ENCODE peak calls at places on chromosomes 12 and 14, in four cellular contexts. A is breast epithelium, D is uterus, C is HepG2. U is an unnamed sample.

GRCh38 chr14:104462651-104463630 is 116.6 kb upstream of the C14orf180 start:
- DNase-seq in A (no peak), D (no peak), C (no peak), U (no peak)

GRCh38 chr12:50013361-50014147 is 11.7 kb downstream of the RACGAP1 start:
- DNase-seq in A (no peak), D (no peak), C (no peak), U (no peak)

GRCh38 chr12:64819816-64820402 is 4.5 kb upstream of the TBC1D30 start:
- DNase-seq in A (no peak), D (no peak), C (no peak), U (no peak)

GRCh38 chr14:70096866-70097265 is 91.9 kb downstream of the SLC8A3 start:
- DNase-seq in A (no peak), D (no peak), C (peak; percentile 9), U (no peak)

GRCh38 chr14:51039285-51039684 is 55.6 kb downstream of the TRIM9 start:
- DNase-seq in A (no peak), D (no peak), C (no peak), U (no peak)

GRCh38 chr12:6336859-6337744 is 4.8 kb downstream of the TNFRSF1A start:
- DNase-seq in A (no peak), D (no peak), C (no peak), U (no peak)

GRCh38 chr14:71692496-71692895 is 239.7 kb upstream of the RGS6 start:
- DNase-seq in A (no peak), D (no peak), C (no peak), U (peak; percentile 56)

GRCh38 chr12:132393991-132394949 is 64.9 kb upstream of the GALNT9 start:
- DNase-seq in A (peak; percentile 45), D (no peak), C (no peak), U (peak; percentile 54)

GRCh38 chr12:15505616-15506015 is 183.3 kb downstream of the PTPRO start:
- DNase-seq in A (no peak), D (no peak), C (no peak), U (no peak)

GRCh38 chr12:55927588-55928502 is at the start of gene PYM1:
- DNase-seq in A (peak; percentile 78), D (peak; percentile 72), C (peak; percentile 89), U (peak; percentile 91)

GRCh38 chr12:31003861-31004640 is 69.6 kb upstream of the DDX11 start:
- DNase-seq in A (no peak), D (no peak), C (no peak), U (no peak)

GRCh38 chr12:24066865-24067264 is 117.4 kb upstream of the SOX5 start:
- DNase-seq in A (no peak), D (no peak), C (no peak), U (no peak)

GRCh38 chr14:45083622-45083978 is 316 bp upstream of the PRPF39 start:
- DNase-seq in A (no peak), D (no peak), C (no peak), U (no peak)

GRCh38 chr14:76644875-76645518 is 116.3 kb upstream of the VASH1 start:
- DNase-seq in A (no peak), D (no peak), C (peak; percentile 30), U (no peak)

GRCh38 chr12:48977290-48978281 is 536 bp upstream of the WNT1 start:
- DNase-seq in A (no peak), D (no peak), C (peak; percentile 59), U (peak; percentile 66)

GRCh38 chr12:44488180-44488579 is 387.9 kb downstream of the NELL2 start:
- DNase-seq in A (no peak), D (no peak), C (no peak), U (no peak)

GRCh38 chr12:121911824-121912585 is 6.4 kb upstream of the CFAP251 start:
- DNase-seq in A (no peak), D (no peak), C (no peak), U (no peak)

GRCh38 chr14:92389598-92390126 is 66.7 kb downstream of the SLC24A4 start:
- DNase-seq in A (no peak), D (no peak), C (no peak), U (no peak)

GRCh38 chr14:54555651-54556050 is 11.3 kb upstream of the SAMD4A start:
- DNase-seq in A (no peak), D (no peak), C (no peak), U (no peak)

GRCh38 chr12:113439606-113440030 is 17.4 kb downstream of the SDSL start:
- DNase-seq in A (no peak), D (no peak), C (peak; percentile 40), U (no peak)

GRCh38 chr12:68431786-68432185 is 99.6 kb upstream of the MDM1 start:
- DNase-seq in A (no peak), D (no peak), C (no peak), U (no peak)

GRCh38 chr14:52551696-52552062 is 626 bp downstream of the TXNDC16 start:
- DNase-seq in A (no peak), D (no peak), C (peak; percentile 32), U (no peak)

GRCh38 chr12:53495903-53496751 is 3.1 kb downstream of the MAP3K12 start:
- DNase-seq in A (no peak), D (peak; percentile 75), C (peak; percentile 63), U (peak; percentile 72)

GRCh38 chr14:54627718-54628345 is 60.9 kb downstream of the SAMD4A start:
- DNase-seq in A (no peak), D (peak; percentile 41), C (no peak), U (no peak)

GRCh38 chr12:57222286-57223190 is 5.9 kb downstream of the NXPH4 start:
- DNase-seq in A (no peak), D (no peak), C (no peak), U (no peak)
- H3K27me3 ChIP-seq in A (peaks cover 93% of the 10 kb centered on the region), D (peaks cover 39% of the 10 kb centered on the region), C (peaks cover 17% of the 10 kb centered on the region), U (peaks cover 92% of the 10 kb centered on the region)

GRCh38 chr14:63905370-63905769 is 52.6 kb downstream of the SYNE2 start:
- DNase-seq in A (no peak), D (no peak), C (no peak), U (no peak)

GRCh38 chr14:63909984-63910383 is 57.2 kb downstream of the SYNE2 start:
- DNase-seq in A (no peak), D (no peak), C (no peak), U (no peak)

GRCh38 chr14:63904724-63905123 is 51.9 kb downstream of the SYNE2 start:
- DNase-seq in A (no peak), D (no peak), C (no peak), U (no peak)

GRCh38 chr14:63910593-63911363 is 58.0 kb downstream of the SYNE2 start:
- DNase-seq in A (no peak), D (no peak), C (no peak), U (no peak)

DNA sequence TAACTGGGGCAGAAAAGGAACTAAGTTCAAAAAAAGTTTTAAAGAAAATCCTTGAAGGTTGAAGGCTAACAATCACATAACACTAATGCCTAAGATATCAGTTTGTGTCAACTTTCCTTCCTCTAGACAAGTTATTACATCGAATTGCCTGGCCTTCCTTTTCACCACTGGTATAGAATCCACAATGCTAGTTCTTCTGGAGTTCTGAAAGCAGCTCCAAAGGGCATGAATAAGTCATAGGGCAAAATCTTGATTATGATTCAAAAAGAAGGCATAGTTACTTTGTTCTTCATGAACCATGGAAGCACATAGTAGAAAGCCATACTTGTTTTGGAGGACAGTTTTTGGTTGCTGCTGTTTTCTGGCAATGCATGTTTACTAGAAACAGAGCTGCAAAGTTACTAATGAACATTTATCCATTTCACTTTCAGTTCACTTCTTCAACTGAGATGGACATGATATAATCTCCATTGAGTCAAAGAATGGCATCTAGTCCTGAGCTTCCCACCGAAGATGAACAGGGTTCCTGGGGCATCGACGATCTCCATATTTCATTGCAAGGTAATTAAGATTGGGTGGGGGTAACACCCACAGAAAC is 56.0 kb downstream of the SYNE2 start:
- DNase-seq in A (no peak), D (no peak), C (no peak), U (no peak)
- H3K27ac ChIP-seq in A (peak overlapping the region; percentile 30), D (no peak overlapping the region), C (no peak overlapping the region), U (no peak overlapping the region)

GRCh38 chr12:47360771-47361388 is 281.1 kb upstream of the AMIGO2 start:
- DNase-seq in A (no peak), D (no peak), C (no peak), U (no peak)
- H3K4me3 ChIP-seq in A (peak overlapping the region; percentile 23), D (no peak overlapping the region), C (no peak overlapping the region), U (peak overlapping the region; percentile 6)

GRCh38 chr14:73027984-73028383 is 1.1 kb upstream of the ZFYVE1 start:
- DNase-seq in A (no peak), D (no peak), C (no peak), U (no peak)

GRCh38 chr14:73026243-73026844 is 562 bp downstream of the ZFYVE1 start:
- DNase-seq in A (no peak), D (no peak), C (no peak), U (no peak)

GRCh38 chr14:73025544-73025943 is 1.4 kb downstream of the ZFYVE1 start:
- DNase-seq in A (no peak), D (no peak), C (no peak), U (no peak)

GRCh38 chr14:73026845-73027542 is at the start of gene ZFYVE1:
- DNase-seq in A (peak; percentile 95), D (peak; percentile 95), C (peak; percentile 96), U (peak; percentile 98)

GRCh38 chr14:73027546-73027945 is 640 bp upstream of the ZFYVE1 start:
- DNase-seq in A (no peak), D (no peak), C (no peak), U (no peak)
- H3K27me3 ChIP-seq in A (no peaks in the 10 kb centered on the region), D (no peaks in the 10 kb centered on the region), C (no peaks in the 10 kb centered on the region), U (no peaks in the 10 kb centered on the region)

GRCh38 chr12:207804-208203 is 6.2 kb downstream of the SLC6A12 start:
- DNase-seq in A (no peak), D (no peak), C (no peak), U (no peak)
- H3K27ac ChIP-seq in A (no peak overlapping the region), D (no peak overlapping the region), C (no peak overlapping the region), U (no peak overlapping the region)

DNA sequence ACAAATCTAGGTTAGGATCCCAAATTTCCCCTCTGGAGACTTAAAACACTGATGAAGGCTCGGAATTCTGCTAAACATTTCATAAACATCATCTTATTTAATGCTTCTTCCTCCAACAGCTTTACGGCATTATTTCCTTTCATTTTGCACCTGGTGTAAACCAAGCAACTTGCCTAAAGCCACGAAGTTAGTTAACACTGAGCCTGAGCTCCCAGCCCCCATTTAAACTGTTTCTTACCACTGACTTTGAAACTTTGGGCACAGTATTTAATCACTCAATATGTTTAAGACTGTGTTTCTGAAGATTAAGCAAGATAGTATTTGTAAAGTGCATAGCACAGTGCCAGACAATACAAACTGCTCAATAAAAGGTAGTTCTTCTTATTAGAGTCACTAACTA is 4.2 kb downstream of the EGLN3 start:
- DNase-seq in A (no peak), D (no peak), C (no peak), U (no peak)
- H3K4me3 ChIP-seq in A (peak overlapping the region; percentile 15), D (no peak overlapping the region), C (peak overlapping the region; percentile 6), U (no peak overlapping the region)

DNA sequence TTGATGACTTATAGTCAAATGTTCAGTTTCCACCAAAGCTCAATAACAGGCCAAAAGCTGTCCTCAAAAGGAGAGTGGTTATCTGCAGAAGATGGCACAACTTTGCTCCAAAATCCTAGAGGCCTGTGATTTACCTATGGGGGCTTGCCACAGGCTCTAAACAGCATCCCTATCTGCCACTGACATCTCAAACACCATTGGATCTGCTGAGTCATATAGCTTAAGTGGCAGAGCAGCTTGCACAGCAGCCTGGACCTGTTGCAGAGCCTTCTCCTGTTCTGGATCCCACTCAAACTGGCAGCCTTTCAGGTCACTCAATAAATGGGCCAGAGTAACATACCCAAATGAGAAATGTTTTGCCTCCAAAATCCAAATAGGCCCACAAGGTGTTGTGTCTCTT is 60.6 kb upstream of the NAA30 start:
- DNase-seq in A (no peak), D (no peak), C (no peak), U (no peak)
- H3K27me3 ChIP-seq in A (no peaks in the 10 kb centered on the region), D (no peaks in the 10 kb centered on the region), C (no peaks in the 10 kb centered on the region), U (no peaks in the 10 kb centered on the region)

U was measured in left lung.